ENCODE peak calls at places on chromosomes 1 and 21, in ten cellular contexts. One of them, this sample, is unnamed.

GRCh38 chr1:79551321-79551720 is 544.8 kb upstream of the ADGRL4 start:
- DNase-seq in choroid plexus epithelial cell: peak; percentile 1
- DNase-seq in uterus: no peak
- DNase-seq in endodermal cell: no peak
- DNase-seq in thyroid gland: no peak
- DNase-seq in stomach: no peak
- DNase-seq in AG10803: peak; percentile 32
- DNase-seq in AG04450: peak; percentile 18
- DNase-seq in cardiac fibroblast: no peak
- DNase-seq in WTC11: no peak
- DNase-seq in this sample: no peak

GRCh38 chr1:157252473-157252872 is 114.3 kb upstream of the ETV3 start:
- DNase-seq in endodermal cell: peak; percentile 2
- DNase-seq in AG10803: no peak
- DNase-seq in uterus: no peak
- DNase-seq in AG04450: no peak
- DNase-seq in choroid plexus epithelial cell: peak; percentile 27
- DNase-seq in thyroid gland: no peak
- DNase-seq in cardiac fibroblast: no peak
- DNase-seq in stomach: no peak
- DNase-seq in WTC11: no peak
- DNase-seq in this sample: no peak

GRCh38 chr1:119686661-119687060 is 25.1 kb upstream of the PHGDH start:
- DNase-seq in AG04450: no peak
- DNase-seq in WTC11: no peak
- DNase-seq in endodermal cell: no peak
- DNase-seq in thyroid gland: peak; percentile 76
- DNase-seq in cardiac fibroblast: no peak
- DNase-seq in uterus: no peak
- DNase-seq in AG10803: no peak
- DNase-seq in stomach: no peak
- DNase-seq in choroid plexus epithelial cell: no peak
- DNase-seq in this sample: no peak

GRCh38 chr1:107842241-107842640 is 122.7 kb downstream of the VAV3 start:
- DNase-seq in uterus: no peak
- DNase-seq in stomach: no peak
- DNase-seq in AG10803: no peak
- DNase-seq in thyroid gland: peak; percentile 81
- DNase-seq in AG04450: no peak
- DNase-seq in WTC11: no peak
- DNase-seq in choroid plexus epithelial cell: no peak
- DNase-seq in endodermal cell: no peak
- DNase-seq in cardiac fibroblast: no peak
- DNase-seq in this sample: no peak

GRCh38 chr1:64664287-64664686 is 80.6 kb upstream of the RAVER2 start:
- DNase-seq in cardiac fibroblast: no peak
- DNase-seq in WTC11: no peak
- DNase-seq in choroid plexus epithelial cell: no peak
- DNase-seq in stomach: no peak
- DNase-seq in thyroid gland: no peak
- DNase-seq in endodermal cell: no peak
- DNase-seq in AG10803: no peak
- DNase-seq in uterus: no peak
- DNase-seq in AG04450: no peak
- DNase-seq in this sample: no peak

GRCh38 chr1:61436016-61436415 is 288.9 kb downstream of the TM2D1 start:
- DNase-seq in AG10803: no peak
- DNase-seq in cardiac fibroblast: peak; percentile 54
- DNase-seq in choroid plexus epithelial cell: peak; percentile 53
- DNase-seq in AG04450: no peak
- DNase-seq in uterus: no peak
- DNase-seq in endodermal cell: no peak
- DNase-seq in WTC11: no peak
- DNase-seq in stomach: no peak
- DNase-seq in thyroid gland: no peak
- DNase-seq in this sample: no peak

GRCh38 chr21:46153259-46154154 is 1.9 kb downstream of the FTCD start:
- DNase-seq in AG10803: peak; percentile 31
- DNase-seq in choroid plexus epithelial cell: peak; percentile 69
- DNase-seq in thyroid gland: peak; percentile 73
- DNase-seq in uterus: peak; percentile 74
- DNase-seq in stomach: peak; percentile 58
- DNase-seq in cardiac fibroblast: peak; percentile 66
- DNase-seq in AG04450: no peak
- DNase-seq in endodermal cell: peak; percentile 94
- DNase-seq in WTC11: peak; percentile 87
- DNase-seq in this sample: peak; percentile 85

GRCh38 chr1:36349241-36349671 is 25.8 kb upstream of the EVA1B start:
- DNase-seq in AG04450: no peak
- DNase-seq in cardiac fibroblast: no peak
- DNase-seq in AG10803: peak; percentile 29
- DNase-seq in stomach: no peak
- DNase-seq in WTC11: no peak
- DNase-seq in choroid plexus epithelial cell: peak; percentile 46
- DNase-seq in uterus: no peak
- DNase-seq in thyroid gland: no peak
- DNase-seq in endodermal cell: no peak
- DNase-seq in this sample: no peak

GRCh38 chr1:218755128-218755527 is 410.0 kb downstream of the TGFB2 start:
- DNase-seq in stomach: no peak
- DNase-seq in endodermal cell: no peak
- DNase-seq in AG04450: no peak
- DNase-seq in choroid plexus epithelial cell: no peak
- DNase-seq in uterus: no peak
- DNase-seq in WTC11: no peak
- DNase-seq in thyroid gland: no peak
- DNase-seq in AG10803: no peak
- DNase-seq in cardiac fibroblast: no peak
- DNase-seq in this sample: no peak
- TF ChIP-seq CTCF in stomach: no peak
- TF ChIP-seq CTCF in endodermal cell: no peak
- TF ChIP-seq CTCF in AG04450: no peak
- TF ChIP-seq CTCF in choroid plexus epithelial cell: no peak
- TF ChIP-seq CTCF in uterus: no peak
- TF ChIP-seq CTCF in WTC11: no peak
- TF ChIP-seq CTCF in thyroid gland: no peak
- TF ChIP-seq CTCF in AG10803: no peak
- TF ChIP-seq CTCF in cardiac fibroblast: no peak
- TF ChIP-seq CTCF in this sample: no peak

GRCh38 chr1:17260738-17261137 is 11.8 kb downstream of the PADI3 start:
- DNase-seq in cardiac fibroblast: no peak
- DNase-seq in choroid plexus epithelial cell: no peak
- DNase-seq in uterus: no peak
- DNase-seq in AG04450: no peak
- DNase-seq in thyroid gland: no peak
- DNase-seq in WTC11: no peak
- DNase-seq in AG10803: no peak
- DNase-seq in stomach: no peak
- DNase-seq in endodermal cell: no peak
- DNase-seq in this sample: no peak

GRCh38 chr1:17258758-17259130 is 9.8 kb downstream of the PADI3 start:
- DNase-seq in stomach: no peak
- DNase-seq in endodermal cell: no peak
- DNase-seq in AG04450: no peak
- DNase-seq in AG10803: no peak
- DNase-seq in cardiac fibroblast: no peak
- DNase-seq in uterus: no peak
- DNase-seq in choroid plexus epithelial cell: no peak
- DNase-seq in thyroid gland: no peak
- DNase-seq in WTC11: no peak
- DNase-seq in this sample: no peak

GRCh38 chr1:17259233-17259873 is 10.5 kb downstream of the PADI3 start:
- DNase-seq in choroid plexus epithelial cell: no peak
- DNase-seq in uterus: no peak
- DNase-seq in WTC11: no peak
- DNase-seq in cardiac fibroblast: no peak
- DNase-seq in AG04450: no peak
- DNase-seq in AG10803: peak; percentile 28
- DNase-seq in stomach: no peak
- DNase-seq in endodermal cell: no peak
- DNase-seq in thyroid gland: no peak
- DNase-seq in this sample: no peak

GRCh38 chr1:17258116-17258757 is 9.3 kb downstream of the PADI3 start:
- DNase-seq in uterus: no peak
- DNase-seq in thyroid gland: no peak
- DNase-seq in AG04450: no peak
- DNase-seq in AG10803: peak; percentile 84
- DNase-seq in choroid plexus epithelial cell: peak; percentile 31
- DNase-seq in endodermal cell: no peak
- DNase-seq in WTC11: no peak
- DNase-seq in cardiac fibroblast: no peak
- DNase-seq in stomach: no peak
- DNase-seq in this sample: no peak

GRCh38 chr1:17260264-17260663 is 11.4 kb downstream of the PADI3 start:
- DNase-seq in endodermal cell: no peak
- DNase-seq in AG10803: no peak
- DNase-seq in stomach: no peak
- DNase-seq in thyroid gland: no peak
- DNase-seq in AG04450: no peak
- DNase-seq in choroid plexus epithelial cell: no peak
- DNase-seq in WTC11: no peak
- DNase-seq in uterus: no peak
- DNase-seq in cardiac fibroblast: no peak
- DNase-seq in this sample: no peak
- TF ChIP-seq CTCF in endodermal cell: no peak
- TF ChIP-seq CTCF in AG10803: no peak
- TF ChIP-seq CTCF in stomach: no peak
- TF ChIP-seq CTCF in thyroid gland: no peak
- TF ChIP-seq CTCF in AG04450: no peak
- TF ChIP-seq CTCF in choroid plexus epithelial cell: no peak
- TF ChIP-seq CTCF in WTC11: no peak
- TF ChIP-seq CTCF in uterus: no peak
- TF ChIP-seq CTCF in cardiac fibroblast: no peak
- TF ChIP-seq CTCF in this sample: no peak

GRCh38 chr1:212607206-212607923 is 1.2 kb upstream of the ATF3 start:
- DNase-seq in AG10803: no peak
- DNase-seq in WTC11: no peak
- DNase-seq in endodermal cell: peak; percentile 74
- DNase-seq in AG04450: no peak
- DNase-seq in stomach: peak; percentile 43
- DNase-seq in uterus: peak; percentile 49
- DNase-seq in choroid plexus epithelial cell: no peak
- DNase-seq in cardiac fibroblast: no peak
- DNase-seq in thyroid gland: peak; percentile 37
- DNase-seq in this sample: peak; percentile 36

GRCh38 chr1:212609701-212610574 is 1.4 kb downstream of the ATF3 start:
- DNase-seq in WTC11: no peak
- DNase-seq in cardiac fibroblast: no peak
- DNase-seq in AG04450: no peak
- DNase-seq in AG10803: peak; percentile 23
- DNase-seq in stomach: no peak
- DNase-seq in choroid plexus epithelial cell: no peak
- DNase-seq in thyroid gland: peak; percentile 40
- DNase-seq in endodermal cell: no peak
- DNase-seq in uterus: no peak
- DNase-seq in this sample: no peak

GRCh38 chr1:212607924-212608208 is 695 bp upstream of the ATF3 start:
- DNase-seq in cardiac fibroblast: no peak
- DNase-seq in uterus: no peak
- DNase-seq in endodermal cell: no peak
- DNase-seq in stomach: no peak
- DNase-seq in AG10803: no peak
- DNase-seq in thyroid gland: no peak
- DNase-seq in WTC11: no peak
- DNase-seq in AG04450: no peak
- DNase-seq in choroid plexus epithelial cell: no peak
- DNase-seq in this sample: peak; percentile 39

GRCh38 chr1:212608956-212609700 is 567 bp downstream of the ATF3 start:
- DNase-seq in WTC11: peak; percentile 78
- DNase-seq in choroid plexus epithelial cell: peak; percentile 53
- DNase-seq in stomach: peak; percentile 57
- DNase-seq in thyroid gland: peak; percentile 57
- DNase-seq in endodermal cell: peak; percentile 90
- DNase-seq in uterus: peak; percentile 63
- DNase-seq in AG04450: no peak
- DNase-seq in AG10803: peak; percentile 42
- DNase-seq in cardiac fibroblast: peak; percentile 52
- DNase-seq in this sample: peak; percentile 83

DNA sequence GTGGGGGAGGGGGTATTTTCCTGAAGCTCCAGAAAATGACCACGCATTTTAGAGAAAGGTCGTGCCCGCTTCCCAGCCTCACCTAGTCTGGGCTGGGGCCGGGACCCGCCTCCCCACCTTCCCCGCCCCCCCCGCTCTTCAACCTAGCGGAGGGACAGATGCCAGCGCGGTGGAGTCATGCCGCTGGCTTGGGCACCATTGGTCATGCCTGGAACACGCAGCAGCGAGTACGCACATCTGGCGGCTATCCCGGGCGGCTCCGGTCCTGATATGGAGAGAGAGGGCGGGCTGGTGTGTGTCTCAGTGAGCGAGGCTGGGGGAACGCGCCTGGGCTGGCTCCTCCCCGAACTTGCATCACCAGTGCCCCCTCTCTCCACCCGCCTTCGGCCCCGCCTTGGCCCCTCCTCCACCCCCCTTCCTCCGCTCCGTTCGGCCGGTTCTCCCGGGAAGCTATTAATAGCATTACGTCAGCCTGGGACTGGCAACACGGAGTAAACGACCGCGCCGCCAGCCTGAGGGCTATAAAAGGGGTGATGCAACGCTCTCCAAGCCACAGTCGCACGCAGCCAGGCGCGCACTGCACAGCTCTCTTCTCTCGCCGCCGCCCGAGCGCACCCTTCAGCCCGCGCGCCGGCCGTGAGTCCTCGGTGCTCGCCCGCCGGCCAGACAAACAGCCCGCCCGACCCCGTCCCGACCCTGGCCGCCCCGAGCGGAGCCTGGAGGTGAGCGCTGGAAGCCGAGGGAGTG is at the start of gene ATF3:
- DNase-seq in AG10803: peak; percentile 99
- DNase-seq in uterus: peak; percentile 100
- DNase-seq in stomach: peak; percentile 100
- DNase-seq in choroid plexus epithelial cell: peak; percentile 99
- DNase-seq in WTC11: peak; percentile 99
- DNase-seq in endodermal cell: peak; percentile 100
- DNase-seq in cardiac fibroblast: peak; percentile 100
- DNase-seq in thyroid gland: peak; percentile 100
- DNase-seq in AG04450: peak; percentile 99
- DNase-seq in this sample: peak; percentile 98
- TF ChIP-seq CTCF in AG10803: no peak
- TF ChIP-seq CTCF in uterus: no peak
- TF ChIP-seq CTCF in stomach: no peak
- TF ChIP-seq CTCF in choroid plexus epithelial cell: no peak
- TF ChIP-seq CTCF in WTC11: no peak
- TF ChIP-seq CTCF in endodermal cell: no peak
- TF ChIP-seq CTCF in cardiac fibroblast: no peak
- TF ChIP-seq CTCF in thyroid gland: no peak
- TF ChIP-seq CTCF in AG04450: no peak
- TF ChIP-seq CTCF in this sample: no peak

DNA sequence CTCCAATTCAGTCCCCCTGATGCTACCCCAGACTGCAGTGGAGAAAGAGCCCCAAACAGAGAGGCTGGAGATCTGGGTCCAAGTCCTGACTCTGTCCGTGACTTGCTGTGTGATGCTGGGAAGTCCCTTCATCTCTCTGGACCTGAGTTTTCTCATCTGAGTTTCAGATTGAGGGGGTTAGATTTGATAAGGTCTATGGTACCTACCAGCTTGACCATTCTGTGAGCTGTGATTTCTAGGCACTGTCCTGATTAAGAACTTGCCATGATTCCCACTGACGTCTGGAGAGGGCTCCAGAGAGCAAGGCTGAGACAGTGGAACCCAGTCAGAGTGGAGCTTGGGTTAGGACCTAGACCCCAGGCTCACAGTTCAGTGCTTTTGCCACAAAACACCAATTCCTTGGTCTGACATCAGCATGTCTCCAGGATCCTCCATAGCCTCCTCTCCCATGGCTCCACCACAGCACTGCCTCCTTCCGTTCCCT is 43.8 kb upstream of the DMBX1 start:
- DNase-seq in stomach: no peak
- DNase-seq in WTC11: no peak
- DNase-seq in cardiac fibroblast: no peak
- DNase-seq in choroid plexus epithelial cell: no peak
- DNase-seq in AG10803: no peak
- DNase-seq in thyroid gland: no peak
- DNase-seq in AG04450: no peak
- DNase-seq in endodermal cell: no peak
- DNase-seq in uterus: no peak
- DNase-seq in this sample: no peak
- TF ChIP-seq CTCF in stomach: no peak
- TF ChIP-seq CTCF in WTC11: no peak
- TF ChIP-seq CTCF in cardiac fibroblast: no peak
- TF ChIP-seq CTCF in choroid plexus epithelial cell: peak; percentile 28
- TF ChIP-seq CTCF in AG10803: no peak
- TF ChIP-seq CTCF in thyroid gland: no peak
- TF ChIP-seq CTCF in AG04450: no peak
- TF ChIP-seq CTCF in endodermal cell: peak; percentile 62
- TF ChIP-seq CTCF in uterus: no peak
- TF ChIP-seq CTCF in this sample: no peak